ENCODE peak calls at places on chromosomes 5 and 9, in five cellular contexts. R is IMR-90, W is mesendoderm, H is H1, X is mesenchymal stem cell. T is an unnamed sample.

GRCh38 chr5:153237671-153238332 is 252.7 kb upstream of the GRIA1 start:
- DNase-seq in H (no peak), R (no peak), W (no peak), X (no peak), T (no peak)

GRCh38 chr5:143019614-143020515 is 249.7 kb downstream of the ARHGAP26 start:
- DNase-seq in W (peak), H (no peak), R (no peak), X (peak), T (no peak)

GRCh38 chr5:147559725-147560124 is 49.9 kb upstream of the DPYSL3 start:
- DNase-seq in R (no peak), X (no peak), H (no peak), W (peak), T (no peak)

GRCh38 chr9:5832093-5832542 is 799 bp downstream of the ERMP1 start:
- DNase-seq in W (no peak), H (no peak), R (no peak), X (no peak), T (no peak)

GRCh38 chr9:89410709-89411111 is 87.2 kb downstream of the SEMA4D start:
- DNase-seq in W (peak), H (no peak), X (no peak), R (no peak), T (no peak)

GRCh38 chr5:77305921-77306320 is 95.4 kb downstream of the PDE8B start:
- DNase-seq in W (no peak), X (no peak), R (peak), H (no peak), T (no peak)

GRCh38 chr5:145260670-145261069 is 574.5 kb downstream of the PRELID2 start:
- DNase-seq in X (no peak), W (peak), H (no peak), R (no peak), T (no peak)

GRCh38 chr9:133203506-133204075 is 5.5 kb downstream of the OBP2B start:
- DNase-seq in H (no peak), X (no peak), W (no peak), R (no peak), T (no peak)

GRCh38 chr9:124040935-124041816 is 29.6 kb downstream of the LHX2 start:
- DNase-seq in R (no peak), W (no peak), H (no peak), X (no peak), T (no peak)

GRCh38 chr5:140224658-140225057 is 49.7 kb downstream of the CYSTM1 start:
- DNase-seq in R (no peak), W (no peak), X (no peak), H (no peak), T (no peak)

GRCh38 chr5:15496886-15497285 is 3.1 kb upstream of the FBXL7 start:
- DNase-seq in W (peak), R (no peak), H (no peak), X (no peak), T (no peak)

GRCh38 chr5:118554991-118555390 is 433.4 kb downstream of the DTWD2 start:
- DNase-seq in H (no peak), R (no peak), X (no peak), W (peak), T (no peak)

GRCh38 chr9:131818089-131818488 is 78.2 kb upstream of the RAPGEF1 start:
- DNase-seq in X (no peak), H (no peak), R (no peak), W (no peak), T (no peak)

GRCh38 chr5:126858441-126858840 is 81.5 kb downstream of the LMNB1 start:
- DNase-seq in W (peak), X (no peak), H (peak), R (no peak), T (no peak)

GRCh38 chr5:8729437-8729836 is 816.4 kb downstream of the SEMA5A start:
- DNase-seq in R (peak), W (no peak), X (peak), H (no peak), T (no peak)

GRCh38 chr5:11166906-11167305 is 405.9 kb upstream of the DAP start:
- DNase-seq in W (no peak), X (no peak), R (no peak), H (no peak), T (no peak)

GRCh38 chr9:126151031-126151670 is 175.5 kb upstream of the MVB12B start:
- DNase-seq in X (peak), H (no peak), W (no peak), R (no peak), T (no peak)

GRCh38 chr5:147805030-147805454 is 22.5 kb upstream of the JAKMIP2 start:
- DNase-seq in R (no peak), W (no peak), X (peak), H (no peak), T (no peak)

GRCh38 chr9:86599565-86599964 is 245.4 kb upstream of the TUT7 start:
- DNase-seq in H (no peak), X (no peak), W (no peak), R (no peak), T (no peak)

GRCh38 chr9:86600977-86601376 is 246.8 kb upstream of the TUT7 start:
- DNase-seq in H (no peak), R (no peak), W (peak), X (no peak), T (no peak)

GRCh38 chr9:86601697-86602096 is 247.5 kb upstream of the TUT7 start:
- DNase-seq in H (no peak), W (no peak), R (peak), X (no peak), T (no peak)

GRCh38 chr9:86600291-86600690 is 246.1 kb upstream of the TUT7 start:
- DNase-seq in W (peak), X (peak), H (no peak), R (peak), T (no peak)

GRCh38 chr9:86598411-86599239 is 244.4 kb upstream of the TUT7 start:
- DNase-seq in X (no peak), R (no peak), H (no peak), W (no peak), T (peak)
- H2BK120ac ChIP-seq in X (no peak), R (no peak), H (no peak), W (no peak), T (no peak)

DNA sequence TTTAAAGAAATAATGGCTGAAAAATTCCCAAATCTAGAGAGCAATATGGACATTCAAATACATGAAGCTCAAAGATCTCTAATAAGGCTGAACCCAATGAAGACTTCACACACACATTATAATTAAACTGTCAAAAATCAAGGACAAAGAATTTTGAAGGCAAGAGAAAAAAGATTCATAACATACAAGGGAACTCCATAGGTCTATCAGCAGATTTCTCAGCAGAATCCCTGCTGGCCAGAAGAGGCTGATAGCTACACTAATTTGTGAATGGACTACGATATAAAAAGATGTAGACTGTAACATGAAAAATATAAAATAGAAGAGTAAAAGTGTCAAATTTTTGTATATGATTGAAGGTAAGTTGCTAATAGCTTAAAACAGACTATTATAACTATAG is 251.9 kb downstream of the ADAMTS6 start:
- DNase-seq in X (no peak), R (no peak), H (no peak), W (no peak), T (no peak)
- H4K8ac ChIP-seq in X (no peak), R (no peak), H (no peak), W (no peak), T (no peak)

GRCh38 chr5:149271717-149272558 is at the start of gene AFAP1L1:
- DNase-seq in R (peak), W (peak), X (peak), H (no peak), T (peak)
- H2BK15ac ChIP-seq in R (no peak), W (no peak), X (peak), H (peak), T (peak)

GRCh38 chr9:84647699-84648098 is 21.8 kb upstream of the NTRK2 start:
- DNase-seq in X (no peak), H (no peak), W (no peak), R (no peak), T (no peak)

DNA sequence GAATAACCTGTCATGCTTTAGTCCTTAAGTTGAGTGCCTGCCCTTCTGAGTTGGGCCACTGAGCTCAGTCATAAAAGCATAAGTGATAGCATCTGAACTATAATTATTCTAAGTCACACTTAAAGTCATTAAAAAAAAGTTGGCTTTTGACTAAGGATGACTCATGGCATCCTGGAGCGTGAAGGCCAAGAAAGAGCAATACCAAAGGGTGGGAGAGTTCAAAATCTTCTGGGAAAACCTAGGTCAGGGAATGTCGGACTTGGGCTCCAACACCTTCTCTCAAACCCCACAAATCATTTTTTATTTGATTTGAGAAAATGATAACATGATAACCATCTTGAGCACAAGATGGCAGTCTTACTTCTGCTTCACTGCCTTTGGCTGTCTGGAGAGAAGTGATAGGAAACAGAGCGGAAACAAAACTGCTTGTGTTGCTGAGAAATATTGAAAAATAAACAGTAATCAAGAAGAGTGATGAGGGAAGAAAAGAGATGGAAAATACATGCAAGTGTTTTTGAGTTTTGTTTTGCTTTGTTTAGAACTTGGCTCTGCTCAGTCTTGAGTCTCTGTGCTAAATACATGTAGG is 16.9 kb upstream of the NTRK2 start:
- DNase-seq in H (no peak), W (no peak), X (no peak), R (no peak), T (no peak)
- H2BK120ac ChIP-seq in H (no peak), W (no peak), X (no peak), R (no peak), T (no peak)

DNA sequence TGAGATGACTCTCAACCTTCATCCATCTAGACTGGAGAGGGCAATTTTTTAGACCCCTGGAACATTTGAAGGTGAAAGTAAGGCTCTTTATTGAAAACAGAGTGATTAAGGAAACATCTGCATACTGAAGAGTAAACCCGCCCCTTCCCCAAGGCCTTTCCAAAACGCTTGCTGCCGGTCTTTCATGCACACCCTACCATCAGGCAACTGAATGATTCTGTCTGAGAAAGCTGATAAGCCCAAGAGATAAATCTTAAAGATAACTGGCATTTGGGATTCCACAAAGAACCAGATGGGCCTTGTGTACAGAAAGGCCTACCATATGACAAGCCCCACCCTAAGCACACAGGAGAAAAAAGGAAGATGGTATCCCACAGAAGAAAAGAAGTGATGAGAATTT is 54.4 kb upstream of the PIK3R1 start:
- DNase-seq in R (no peak), W (no peak), H (no peak), X (no peak), T (no peak)
- H4K8ac ChIP-seq in R (no peak), W (no peak), H (no peak), X (no peak), T (no peak)

GRCh38 chr5:159497221-159497620 is 166.9 kb upstream of the IL12B start:
- DNase-seq in H (no peak), R (no peak), X (no peak), W (peak), T (no peak)
- H2BK15ac ChIP-seq in H (no peak), R (no peak), X (no peak), W (no peak), T (no peak)

T was measured in neuronal stem cell.